ENCODE peak calls at places on chromosomes 16 and 17, in six cellular contexts. One of them, this sample, is unnamed.

GRCh38 chr17:82244413-82245140 is 15.7 kb downstream of the SLC16A3 start:
- DNase-seq in NCI-H1092: no peak
- DNase-seq in stimulated activated CD8-positive, alpha-beta memory T cell treated with anti-CD3 and anti-CD28 coated beads, Interleukin-15, amount 100 ng/mL, for 48 hours: no peak
- DNase-seq in fibroblast of villous mesenchyme: peak
- DNase-seq in progenitor cell of endocrine pancreas: no peak
- DNase-seq in T-cell: no peak
- DNase-seq in this sample: no peak

GRCh38 chr17:40472733-40473452 is 28.5 kb downstream of the TNS4 start:
- DNase-seq in NCI-H1092: no peak
- DNase-seq in stimulated activated CD8-positive, alpha-beta memory T cell treated with anti-CD3 and anti-CD28 coated beads, Interleukin-15, amount 100 ng/mL, for 48 hours: no peak
- DNase-seq in fibroblast of villous mesenchyme: no peak
- DNase-seq in progenitor cell of endocrine pancreas: no peak
- DNase-seq in T-cell: no peak
- DNase-seq in this sample: no peak

GRCh38 chr17:78572277-78573205 is 4.7 kb downstream of the DNAH17 start:
- DNase-seq in NCI-H1092: no peak
- DNase-seq in stimulated activated CD8-positive, alpha-beta memory T cell treated with anti-CD3 and anti-CD28 coated beads, Interleukin-15, amount 100 ng/mL, for 48 hours: no peak
- DNase-seq in fibroblast of villous mesenchyme: no peak
- DNase-seq in progenitor cell of endocrine pancreas: no peak
- DNase-seq in T-cell: no peak
- DNase-seq in this sample: no peak

GRCh38 chr16:83813818-83814653 is 6.3 kb downstream of the HSBP1 start:
- DNase-seq in NCI-H1092: peak
- DNase-seq in stimulated activated CD8-positive, alpha-beta memory T cell treated with anti-CD3 and anti-CD28 coated beads, Interleukin-15, amount 100 ng/mL, for 48 hours: no peak
- DNase-seq in fibroblast of villous mesenchyme: peak
- DNase-seq in progenitor cell of endocrine pancreas: peak
- DNase-seq in T-cell: no peak
- DNase-seq in this sample: no peak

GRCh38 chr17:66564992-66565465 is 262.6 kb downstream of the PRKCA start:
- DNase-seq in NCI-H1092: no peak
- DNase-seq in stimulated activated CD8-positive, alpha-beta memory T cell treated with anti-CD3 and anti-CD28 coated beads, Interleukin-15, amount 100 ng/mL, for 48 hours: no peak
- DNase-seq in fibroblast of villous mesenchyme: peak
- DNase-seq in progenitor cell of endocrine pancreas: no peak
- DNase-seq in T-cell: no peak
- DNase-seq in this sample: no peak

GRCh38 chr16:685967-686366 is 1.8 kb upstream of the JMJD8 start:
- DNase-seq in NCI-H1092: peak
- DNase-seq in stimulated activated CD8-positive, alpha-beta memory T cell treated with anti-CD3 and anti-CD28 coated beads, Interleukin-15, amount 100 ng/mL, for 48 hours: no peak
- DNase-seq in fibroblast of villous mesenchyme: peak
- DNase-seq in progenitor cell of endocrine pancreas: no peak
- DNase-seq in T-cell: no peak
- DNase-seq in this sample: no peak

GRCh38 chr16:57657228-57657627 is 10.9 kb upstream of the ADGRG3 start:
- DNase-seq in NCI-H1092: no peak
- DNase-seq in stimulated activated CD8-positive, alpha-beta memory T cell treated with anti-CD3 and anti-CD28 coated beads, Interleukin-15, amount 100 ng/mL, for 48 hours: no peak
- DNase-seq in fibroblast of villous mesenchyme: no peak
- DNase-seq in progenitor cell of endocrine pancreas: no peak
- DNase-seq in T-cell: no peak
- DNase-seq in this sample: no peak

GRCh38 chr16:16029431-16030011 is 80.1 kb downstream of the ABCC1 start:
- DNase-seq in NCI-H1092: no peak
- DNase-seq in stimulated activated CD8-positive, alpha-beta memory T cell treated with anti-CD3 and anti-CD28 coated beads, Interleukin-15, amount 100 ng/mL, for 48 hours: no peak
- DNase-seq in fibroblast of villous mesenchyme: peak
- DNase-seq in progenitor cell of endocrine pancreas: no peak
- DNase-seq in T-cell: no peak
- DNase-seq in this sample: no peak

GRCh38 chr17:31663576-31663975 is 195.5 kb downstream of the COPRS start:
- DNase-seq in NCI-H1092: no peak
- DNase-seq in stimulated activated CD8-positive, alpha-beta memory T cell treated with anti-CD3 and anti-CD28 coated beads, Interleukin-15, amount 100 ng/mL, for 48 hours: no peak
- DNase-seq in fibroblast of villous mesenchyme: peak
- DNase-seq in progenitor cell of endocrine pancreas: no peak
- DNase-seq in T-cell: no peak
- DNase-seq in this sample: no peak

GRCh38 chr17:49691677-49692191 is 13.8 kb upstream of the SPOP start:
- DNase-seq in NCI-H1092: no peak
- DNase-seq in stimulated activated CD8-positive, alpha-beta memory T cell treated with anti-CD3 and anti-CD28 coated beads, Interleukin-15, amount 100 ng/mL, for 48 hours: no peak
- DNase-seq in fibroblast of villous mesenchyme: no peak
- DNase-seq in progenitor cell of endocrine pancreas: no peak
- DNase-seq in T-cell: no peak
- DNase-seq in this sample: no peak

GRCh38 chr17:253091-253846 is 71.8 kb upstream of the DOC2B start:
- DNase-seq in NCI-H1092: no peak
- DNase-seq in stimulated activated CD8-positive, alpha-beta memory T cell treated with anti-CD3 and anti-CD28 coated beads, Interleukin-15, amount 100 ng/mL, for 48 hours: no peak
- DNase-seq in fibroblast of villous mesenchyme: no peak
- DNase-seq in progenitor cell of endocrine pancreas: no peak
- DNase-seq in T-cell: no peak
- DNase-seq in this sample: no peak

GRCh38 chr16:29029168-29029994 is 44.5 kb downstream of the LAT start:
- DNase-seq in NCI-H1092: no peak
- DNase-seq in stimulated activated CD8-positive, alpha-beta memory T cell treated with anti-CD3 and anti-CD28 coated beads, Interleukin-15, amount 100 ng/mL, for 48 hours: peak
- DNase-seq in fibroblast of villous mesenchyme: peak
- DNase-seq in progenitor cell of endocrine pancreas: no peak
- DNase-seq in T-cell: peak
- DNase-seq in this sample: no peak

GRCh38 chr17:34114174-34114573 is 140.9 kb upstream of the CCL2 start:
- DNase-seq in NCI-H1092: no peak
- DNase-seq in stimulated activated CD8-positive, alpha-beta memory T cell treated with anti-CD3 and anti-CD28 coated beads, Interleukin-15, amount 100 ng/mL, for 48 hours: no peak
- DNase-seq in fibroblast of villous mesenchyme: no peak
- DNase-seq in progenitor cell of endocrine pancreas: no peak
- DNase-seq in T-cell: no peak
- DNase-seq in this sample: no peak

GRCh38 chr16:87474566-87474996 is 18.2 kb downstream of the ZCCHC14 start:
- DNase-seq in NCI-H1092: no peak
- DNase-seq in stimulated activated CD8-positive, alpha-beta memory T cell treated with anti-CD3 and anti-CD28 coated beads, Interleukin-15, amount 100 ng/mL, for 48 hours: no peak
- DNase-seq in fibroblast of villous mesenchyme: no peak
- DNase-seq in progenitor cell of endocrine pancreas: no peak
- DNase-seq in T-cell: no peak
- DNase-seq in this sample: no peak

GRCh38 chr17:29445844-29446243 is 55.7 kb downstream of the TAOK1 start:
- DNase-seq in NCI-H1092: no peak
- DNase-seq in stimulated activated CD8-positive, alpha-beta memory T cell treated with anti-CD3 and anti-CD28 coated beads, Interleukin-15, amount 100 ng/mL, for 48 hours: no peak
- DNase-seq in fibroblast of villous mesenchyme: peak
- DNase-seq in progenitor cell of endocrine pancreas: no peak
- DNase-seq in T-cell: no peak
- DNase-seq in this sample: no peak

This sample was measured in NK-92 treated with Interleukin-12 subunit alpha and Interleukin-12 subunit beta, amount 100 ng/mL, for 24 hours.